ENCODE peak calls at places on chromosomes 5 and 9, in six cellular contexts. One of them, this sample, is unnamed.

GRCh38 chr9:122144836-122145235 is 14.7 kb downstream of the NDUFA8 start:
- DNase-seq in dorsolateral prefrontal cortex: no peak
- DNase-seq in WTC11: no peak
- DNase-seq in adrenal gland: no peak
- DNase-seq in fibroblast of pulmonary artery: no peak
- DNase-seq in nephron progenitor cell: no peak
- DNase-seq in this sample: peak

GRCh38 chr5:142977363-142978051 is 207.3 kb downstream of the ARHGAP26 start:
- DNase-seq in dorsolateral prefrontal cortex: no peak
- DNase-seq in WTC11: no peak
- DNase-seq in adrenal gland: no peak
- DNase-seq in fibroblast of pulmonary artery: peak
- DNase-seq in nephron progenitor cell: no peak
- DNase-seq in this sample: no peak

GRCh38 chr9:8745347-8745746 is 945.8 kb upstream of the DMAC1 start:
- DNase-seq in dorsolateral prefrontal cortex: no peak
- DNase-seq in WTC11: no peak
- DNase-seq in adrenal gland: no peak
- DNase-seq in fibroblast of pulmonary artery: no peak
- DNase-seq in nephron progenitor cell: no peak
- DNase-seq in this sample: no peak

GRCh38 chr9:13113201-13113600 is 166.3 kb downstream of the MPDZ start:
- DNase-seq in dorsolateral prefrontal cortex: no peak
- DNase-seq in WTC11: no peak
- DNase-seq in adrenal gland: no peak
- DNase-seq in fibroblast of pulmonary artery: peak
- DNase-seq in nephron progenitor cell: no peak
- DNase-seq in this sample: no peak

GRCh38 chr5:84017704-84018240 is 297.1 kb upstream of the HAPLN1 start:
- DNase-seq in dorsolateral prefrontal cortex: no peak
- DNase-seq in WTC11: no peak
- DNase-seq in adrenal gland: no peak
- DNase-seq in fibroblast of pulmonary artery: no peak
- DNase-seq in nephron progenitor cell: no peak
- DNase-seq in this sample: no peak

GRCh38 chr5:123795688-123796087 is 283.7 kb downstream of the CSNK1G3 start:
- DNase-seq in dorsolateral prefrontal cortex: no peak
- DNase-seq in WTC11: no peak
- DNase-seq in adrenal gland: no peak
- DNase-seq in fibroblast of pulmonary artery: no peak
- DNase-seq in nephron progenitor cell: no peak
- DNase-seq in this sample: no peak

GRCh38 chr9:70113403-70114022 is 69.9 kb downstream of the MAMDC2 start:
- DNase-seq in dorsolateral prefrontal cortex: peak
- DNase-seq in WTC11: peak
- DNase-seq in adrenal gland: peak
- DNase-seq in fibroblast of pulmonary artery: peak
- DNase-seq in nephron progenitor cell: peak
- DNase-seq in this sample: peak

GRCh38 chr5:91269198-91269597 is 113.9 kb downstream of the ARRDC3 start:
- DNase-seq in dorsolateral prefrontal cortex: no peak
- DNase-seq in WTC11: no peak
- DNase-seq in adrenal gland: no peak
- DNase-seq in fibroblast of pulmonary artery: no peak
- DNase-seq in nephron progenitor cell: no peak
- DNase-seq in this sample: no peak

GRCh38 chr5:122145906-122146305 is 16.6 kb downstream of the ZNF474 start:
- DNase-seq in dorsolateral prefrontal cortex: no peak
- DNase-seq in WTC11: no peak
- DNase-seq in adrenal gland: no peak
- DNase-seq in fibroblast of pulmonary artery: no peak
- DNase-seq in nephron progenitor cell: no peak
- DNase-seq in this sample: no peak

GRCh38 chr5:180832638-180833068 is 28.4 kb downstream of the ZFP62 start:
- DNase-seq in dorsolateral prefrontal cortex: no peak
- DNase-seq in WTC11: no peak
- DNase-seq in adrenal gland: no peak
- DNase-seq in fibroblast of pulmonary artery: no peak
- DNase-seq in nephron progenitor cell: no peak
- DNase-seq in this sample: peak

DNA sequence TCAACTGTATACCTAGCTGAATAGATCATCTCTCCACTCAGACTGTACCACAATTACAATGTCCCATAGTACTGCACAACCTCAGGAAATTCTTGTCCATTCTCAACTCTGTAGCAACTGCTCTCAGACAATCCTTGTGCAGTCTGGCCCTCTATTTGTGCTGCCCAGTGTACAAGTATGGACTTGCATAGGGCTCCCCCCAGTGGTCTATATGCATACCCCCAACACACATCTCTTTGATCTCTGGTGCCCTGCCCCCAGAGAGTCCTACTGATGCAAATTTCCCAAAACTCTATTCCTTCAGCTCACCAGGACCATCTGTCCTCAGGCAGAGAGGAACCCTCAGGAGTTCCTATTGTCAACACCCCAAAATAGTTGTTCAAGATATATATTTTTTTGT is 205.3 kb downstream of the SLCO4C1 start:
- DNase-seq in dorsolateral prefrontal cortex: no peak
- DNase-seq in WTC11: peak
- DNase-seq in adrenal gland: no peak
- DNase-seq in fibroblast of pulmonary artery: no peak
- DNase-seq in nephron progenitor cell: peak
- DNase-seq in this sample: peak
- TF ChIP-seq CTCF in dorsolateral prefrontal cortex: peak
- TF ChIP-seq CTCF in WTC11: no peak
- TF ChIP-seq CTCF in adrenal gland: no peak
- TF ChIP-seq CTCF in fibroblast of pulmonary artery: no peak
- TF ChIP-seq CTCF in nephron progenitor cell: peak
- TF ChIP-seq CTCF in this sample: peak

DNA sequence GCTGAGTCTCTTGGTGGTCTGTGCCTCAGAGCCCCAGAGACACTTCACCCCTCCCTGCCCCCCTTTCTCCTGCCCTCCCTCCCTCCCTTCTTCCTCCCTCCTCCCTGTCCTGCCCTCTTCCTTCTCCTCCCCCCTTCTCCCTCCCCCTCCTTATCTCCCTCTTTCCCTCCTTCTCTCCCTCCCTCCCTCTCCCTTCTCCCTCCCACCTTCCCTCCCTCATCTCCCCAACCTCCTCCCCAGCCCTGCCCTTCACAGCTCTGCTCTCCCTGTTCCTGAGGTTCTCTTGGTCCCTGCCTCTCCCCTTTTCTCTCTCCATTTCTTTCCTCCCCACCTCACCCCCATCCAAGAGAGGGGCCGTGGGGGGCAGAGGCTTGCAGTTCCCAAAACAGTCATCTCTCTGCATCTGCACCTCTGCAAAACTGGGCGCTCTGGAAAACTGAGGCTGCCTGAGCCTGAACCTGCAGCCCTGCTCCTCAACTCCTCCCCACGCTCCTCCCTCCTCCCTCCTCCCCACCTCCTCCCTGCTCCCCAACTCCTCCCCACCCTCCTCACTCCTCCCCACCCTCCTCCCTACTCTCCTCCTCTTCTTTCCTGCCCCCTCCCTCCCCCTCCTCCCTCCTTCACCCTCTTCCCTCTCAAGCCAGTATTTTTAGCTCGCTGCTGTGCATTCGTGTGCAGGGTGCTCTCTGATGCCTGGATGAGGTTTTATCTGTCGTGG is 219.1 kb downstream of the C9orf50 start:
- DNase-seq in dorsolateral prefrontal cortex: no peak
- DNase-seq in WTC11: no peak
- DNase-seq in adrenal gland: no peak
- DNase-seq in fibroblast of pulmonary artery: peak
- DNase-seq in nephron progenitor cell: no peak
- DNase-seq in this sample: no peak
- TF ChIP-seq CTCF in dorsolateral prefrontal cortex: no peak
- TF ChIP-seq CTCF in WTC11: no peak
- TF ChIP-seq CTCF in adrenal gland: no peak
- TF ChIP-seq CTCF in fibroblast of pulmonary artery: no peak
- TF ChIP-seq CTCF in nephron progenitor cell: no peak
- TF ChIP-seq CTCF in this sample: no peak

GRCh38 chr9:19372576-19372975 is 7.5 kb downstream of the RPS6 start:
- DNase-seq in dorsolateral prefrontal cortex: no peak
- DNase-seq in WTC11: no peak
- DNase-seq in adrenal gland: no peak
- DNase-seq in fibroblast of pulmonary artery: no peak
- DNase-seq in nephron progenitor cell: no peak
- DNase-seq in this sample: no peak

GRCh38 chr9:19373527-19373926 is 6.5 kb downstream of the RPS6 start:
- DNase-seq in dorsolateral prefrontal cortex: no peak
- DNase-seq in WTC11: no peak
- DNase-seq in adrenal gland: no peak
- DNase-seq in fibroblast of pulmonary artery: no peak
- DNase-seq in nephron progenitor cell: no peak
- DNase-seq in this sample: no peak

GRCh38 chr9:19369107-19369506 is 10.9 kb downstream of the RPS6 start:
- DNase-seq in dorsolateral prefrontal cortex: no peak
- DNase-seq in WTC11: no peak
- DNase-seq in adrenal gland: no peak
- DNase-seq in fibroblast of pulmonary artery: no peak
- DNase-seq in nephron progenitor cell: no peak
- DNase-seq in this sample: no peak

GRCh38 chr9:19375536-19375935 is 4.5 kb downstream of the RPS6 start:
- DNase-seq in dorsolateral prefrontal cortex: no peak
- DNase-seq in WTC11: no peak
- DNase-seq in adrenal gland: no peak
- DNase-seq in fibroblast of pulmonary artery: peak
- DNase-seq in nephron progenitor cell: no peak
- DNase-seq in this sample: no peak

DNA sequence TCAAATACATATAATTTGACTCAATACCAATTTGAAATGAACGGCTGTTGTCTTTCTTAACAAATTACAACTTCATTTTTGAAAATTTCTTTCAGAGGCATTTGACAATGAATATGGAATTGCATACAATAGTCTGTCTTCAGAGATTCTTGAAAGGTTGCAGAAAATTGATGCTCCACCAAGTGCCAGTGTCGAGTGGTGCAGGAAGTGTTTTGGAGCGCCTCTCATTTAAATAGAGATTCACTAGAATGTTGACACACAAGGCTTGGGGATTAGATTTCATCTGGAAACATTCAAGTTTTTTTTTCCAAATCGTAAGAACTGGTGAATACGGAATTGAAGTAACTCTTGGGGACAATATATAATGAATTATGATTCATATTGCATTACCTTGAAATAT is 8.1 kb downstream of the RPS6 start:
- DNase-seq in dorsolateral prefrontal cortex: no peak
- DNase-seq in WTC11: no peak
- DNase-seq in adrenal gland: no peak
- DNase-seq in fibroblast of pulmonary artery: no peak
- DNase-seq in nephron progenitor cell: no peak
- DNase-seq in this sample: no peak
- TF ChIP-seq CTCF in dorsolateral prefrontal cortex: no peak
- TF ChIP-seq CTCF in WTC11: no peak
- TF ChIP-seq CTCF in adrenal gland: no peak
- TF ChIP-seq CTCF in fibroblast of pulmonary artery: peak
- TF ChIP-seq CTCF in nephron progenitor cell: no peak
- TF ChIP-seq CTCF in this sample: no peak

GRCh38 chr5:78591227-78591626 is 57.3 kb downstream of the LHFPL2 start:
- DNase-seq in dorsolateral prefrontal cortex: no peak
- DNase-seq in WTC11: no peak
- DNase-seq in adrenal gland: no peak
- DNase-seq in fibroblast of pulmonary artery: peak
- DNase-seq in nephron progenitor cell: no peak
- DNase-seq in this sample: no peak
- TF ChIP-seq CTCF in dorsolateral prefrontal cortex: no peak
- TF ChIP-seq CTCF in WTC11: no peak
- TF ChIP-seq CTCF in adrenal gland: no peak
- TF ChIP-seq CTCF in fibroblast of pulmonary artery: no peak
- TF ChIP-seq CTCF in nephron progenitor cell: no peak
- TF ChIP-seq CTCF in this sample: no peak

DNA sequence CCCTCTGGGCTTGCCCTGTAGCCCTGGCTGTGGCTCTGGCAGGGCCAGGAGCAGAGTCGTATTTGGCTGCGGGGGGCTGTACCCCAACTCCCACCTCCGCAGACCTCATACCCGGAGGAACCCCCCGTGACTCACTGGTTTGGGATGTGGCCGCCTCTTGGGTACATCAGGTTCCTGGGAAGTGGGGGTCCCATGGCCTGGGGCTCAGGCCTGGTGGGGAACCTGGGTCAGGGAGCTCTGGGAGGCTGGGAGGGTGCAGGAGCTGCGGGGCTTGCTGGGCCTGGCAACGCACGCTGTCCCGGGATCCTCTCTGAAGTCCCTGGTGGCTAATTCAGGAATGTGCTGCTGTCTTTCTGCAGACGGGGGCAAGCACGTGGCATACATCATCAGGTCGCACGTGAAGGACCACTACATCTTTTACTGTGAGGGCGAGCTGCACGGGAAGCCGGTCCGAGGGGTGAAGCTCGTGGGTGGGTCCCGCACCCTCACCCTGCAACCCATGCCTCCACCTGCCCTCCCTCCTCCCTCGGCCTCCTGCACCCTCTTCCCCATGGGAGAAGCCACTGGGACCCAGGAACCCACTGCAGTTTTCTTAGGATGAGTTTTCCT is 2.4 kb downstream of the LCN1 start:
- DNase-seq in dorsolateral prefrontal cortex: no peak
- DNase-seq in WTC11: no peak
- DNase-seq in adrenal gland: no peak
- DNase-seq in fibroblast of pulmonary artery: no peak
- DNase-seq in nephron progenitor cell: no peak
- DNase-seq in this sample: no peak
- TF ChIP-seq CTCF in dorsolateral prefrontal cortex: no peak
- TF ChIP-seq CTCF in WTC11: no peak
- TF ChIP-seq CTCF in adrenal gland: no peak
- TF ChIP-seq CTCF in fibroblast of pulmonary artery: no peak
- TF ChIP-seq CTCF in nephron progenitor cell: no peak
- TF ChIP-seq CTCF in this sample: no peak

This sample was measured in GM13977.